ENCODE peak calls at places on chromosomes 16 and 17, in nine cellular contexts. One of them, this sample, is unnamed.

GRCh38 chr16:70250748-70251650 is 741 bp downstream of the EXOSC6 start:
- DNase-seq in SK-N-SH: peak; percentile 76
- DNase-seq in CD4-positive, CD25-positive, alpha-beta regulatory T cell: no peak
- DNase-seq in activated T-helper 9 cell treated with anti-CD3 and anti-CD28 coated beads, Interleukin-2, amount 50 U/mL, for 16 hours: peak; percentile 23
- DNase-seq in germinal center: no peak
- DNase-seq in AG09309: no peak
- DNase-seq in adrenal gland: peak; percentile 68
- DNase-seq in CD8-positive, alpha-beta memory T cell: no peak
- DNase-seq in stimulated activated CD4-positive, alpha-beta T cell treated with anti-CD3 and anti-CD28 coated beads, Interleukin-1b, Interleukin-23, amount 100 ng/mL, for 1 hour: no peak
- DNase-seq in this sample: peak; percentile 66

GRCh38 chr17:16040710-16041251 is 41.2 kb downstream of the TTC19 start:
- DNase-seq in SK-N-SH: no peak
- DNase-seq in stimulated activated CD4-positive, alpha-beta T cell treated with anti-CD3 and anti-CD28 coated beads, Interleukin-1b, Interleukin-23, amount 100 ng/mL, for 1 hour: no peak
- DNase-seq in CD8-positive, alpha-beta memory T cell: no peak
- DNase-seq in activated T-helper 9 cell treated with anti-CD3 and anti-CD28 coated beads, Interleukin-2, amount 50 U/mL, for 16 hours: no peak
- DNase-seq in CD4-positive, CD25-positive, alpha-beta regulatory T cell: no peak
- DNase-seq in germinal center: no peak
- DNase-seq in AG09309: peak; percentile 62
- DNase-seq in adrenal gland: peak; percentile 88
- DNase-seq in this sample: no peak

GRCh38 chr16:28903344-28904042 is 21.5 kb downstream of the RABEP2 start:
- DNase-seq in activated T-helper 9 cell treated with anti-CD3 and anti-CD28 coated beads, Interleukin-2, amount 50 U/mL, for 16 hours: no peak
- DNase-seq in adrenal gland: no peak
- DNase-seq in CD8-positive, alpha-beta memory T cell: no peak
- DNase-seq in CD4-positive, CD25-positive, alpha-beta regulatory T cell: no peak
- DNase-seq in SK-N-SH: no peak
- DNase-seq in stimulated activated CD4-positive, alpha-beta T cell treated with anti-CD3 and anti-CD28 coated beads, Interleukin-1b, Interleukin-23, amount 100 ng/mL, for 1 hour: no peak
- DNase-seq in AG09309: no peak
- DNase-seq in germinal center: no peak
- DNase-seq in this sample: no peak

GRCh38 chr16:19196871-19197270 is 28.8 kb downstream of the SYT17 start:
- DNase-seq in CD8-positive, alpha-beta memory T cell: no peak
- DNase-seq in AG09309: no peak
- DNase-seq in SK-N-SH: no peak
- DNase-seq in stimulated activated CD4-positive, alpha-beta T cell treated with anti-CD3 and anti-CD28 coated beads, Interleukin-1b, Interleukin-23, amount 100 ng/mL, for 1 hour: no peak
- DNase-seq in germinal center: no peak
- DNase-seq in CD4-positive, CD25-positive, alpha-beta regulatory T cell: no peak
- DNase-seq in adrenal gland: no peak
- DNase-seq in activated T-helper 9 cell treated with anti-CD3 and anti-CD28 coated beads, Interleukin-2, amount 50 U/mL, for 16 hours: no peak
- DNase-seq in this sample: no peak

GRCh38 chr16:22188595-22189442 is 17.3 kb upstream of the EEF2K start:
- DNase-seq in stimulated activated CD4-positive, alpha-beta T cell treated with anti-CD3 and anti-CD28 coated beads, Interleukin-1b, Interleukin-23, amount 100 ng/mL, for 1 hour: no peak
- DNase-seq in adrenal gland: peak; percentile 80
- DNase-seq in germinal center: peak; percentile 62
- DNase-seq in SK-N-SH: peak; percentile 73
- DNase-seq in CD4-positive, CD25-positive, alpha-beta regulatory T cell: peak; percentile 70
- DNase-seq in CD8-positive, alpha-beta memory T cell: peak; percentile 78
- DNase-seq in AG09309: peak; percentile 86
- DNase-seq in activated T-helper 9 cell treated with anti-CD3 and anti-CD28 coated beads, Interleukin-2, amount 50 U/mL, for 16 hours: peak; percentile 39
- DNase-seq in this sample: peak; percentile 68

GRCh38 chr16:11278681-11279628 is 2.2 kb downstream of the PRM1 start:
- DNase-seq in activated T-helper 9 cell treated with anti-CD3 and anti-CD28 coated beads, Interleukin-2, amount 50 U/mL, for 16 hours: no peak
- DNase-seq in stimulated activated CD4-positive, alpha-beta T cell treated with anti-CD3 and anti-CD28 coated beads, Interleukin-1b, Interleukin-23, amount 100 ng/mL, for 1 hour: no peak
- DNase-seq in adrenal gland: no peak
- DNase-seq in germinal center: peak; percentile 23
- DNase-seq in SK-N-SH: no peak
- DNase-seq in CD4-positive, CD25-positive, alpha-beta regulatory T cell: no peak
- DNase-seq in AG09309: no peak
- DNase-seq in CD8-positive, alpha-beta memory T cell: no peak
- DNase-seq in this sample: no peak

GRCh38 chr16:85917959-85918358 is 19.0 kb downstream of the IRF8 start:
- DNase-seq in SK-N-SH: no peak
- DNase-seq in CD8-positive, alpha-beta memory T cell: no peak
- DNase-seq in germinal center: no peak
- DNase-seq in CD4-positive, CD25-positive, alpha-beta regulatory T cell: no peak
- DNase-seq in stimulated activated CD4-positive, alpha-beta T cell treated with anti-CD3 and anti-CD28 coated beads, Interleukin-1b, Interleukin-23, amount 100 ng/mL, for 1 hour: no peak
- DNase-seq in adrenal gland: no peak
- DNase-seq in activated T-helper 9 cell treated with anti-CD3 and anti-CD28 coated beads, Interleukin-2, amount 50 U/mL, for 16 hours: no peak
- DNase-seq in AG09309: no peak
- DNase-seq in this sample: no peak

GRCh38 chr16:3509470-3509928 is 8.7 kb downstream of the CLUAP1 start:
- DNase-seq in adrenal gland: no peak
- DNase-seq in CD8-positive, alpha-beta memory T cell: peak; percentile 91
- DNase-seq in germinal center: no peak
- DNase-seq in activated T-helper 9 cell treated with anti-CD3 and anti-CD28 coated beads, Interleukin-2, amount 50 U/mL, for 16 hours: peak; percentile 40
- DNase-seq in stimulated activated CD4-positive, alpha-beta T cell treated with anti-CD3 and anti-CD28 coated beads, Interleukin-1b, Interleukin-23, amount 100 ng/mL, for 1 hour: no peak
- DNase-seq in SK-N-SH: no peak
- DNase-seq in AG09309: no peak
- DNase-seq in CD4-positive, CD25-positive, alpha-beta regulatory T cell: peak; percentile 67
- DNase-seq in this sample: peak; percentile 29

GRCh38 chr17:10210151-10210574 is 11.8 kb upstream of the GAS7 start:
- DNase-seq in adrenal gland: no peak
- DNase-seq in CD4-positive, CD25-positive, alpha-beta regulatory T cell: no peak
- DNase-seq in germinal center: no peak
- DNase-seq in stimulated activated CD4-positive, alpha-beta T cell treated with anti-CD3 and anti-CD28 coated beads, Interleukin-1b, Interleukin-23, amount 100 ng/mL, for 1 hour: no peak
- DNase-seq in AG09309: no peak
- DNase-seq in CD8-positive, alpha-beta memory T cell: no peak
- DNase-seq in activated T-helper 9 cell treated with anti-CD3 and anti-CD28 coated beads, Interleukin-2, amount 50 U/mL, for 16 hours: no peak
- DNase-seq in SK-N-SH: no peak
- DNase-seq in this sample: no peak

GRCh38 chr16:83164816-83165215 is 538.0 kb downstream of the CDH13 start:
- DNase-seq in stimulated activated CD4-positive, alpha-beta T cell treated with anti-CD3 and anti-CD28 coated beads, Interleukin-1b, Interleukin-23, amount 100 ng/mL, for 1 hour: no peak
- DNase-seq in SK-N-SH: no peak
- DNase-seq in germinal center: no peak
- DNase-seq in CD8-positive, alpha-beta memory T cell: no peak
- DNase-seq in adrenal gland: no peak
- DNase-seq in AG09309: no peak
- DNase-seq in activated T-helper 9 cell treated with anti-CD3 and anti-CD28 coated beads, Interleukin-2, amount 50 U/mL, for 16 hours: no peak
- DNase-seq in CD4-positive, CD25-positive, alpha-beta regulatory T cell: no peak
- DNase-seq in this sample: no peak

This sample was measured in natural killer cell treated with Interleukin-12 subunit alpha and Interleukin-12 subunit beta and Interleukin-15 and Interleukin-18, amount 100 ng/mL, for 72 hours.